ENCODE peak calls at places on chromosomes 11 and 22, in seven cellular contexts. Z is lower leg skin, X is tibial nerve, B is A549, R is thyroid gland, F is transverse colon, D is NB4. Y is an unnamed sample.
A peak's percentile ranks its signal among the peaks of the same experiment; 100 is the strongest.

GRCh38 chr11:67352546-67353316 is 615 bp downstream of the POLD4 start:
- DNase-seq in Z (no peak), X (no peak), B (no peak), R (peak; percentile 64), F (peak; percentile 72), D (peak; percentile 83), Y (peak; percentile 79)

GRCh38 chr22:46432164-46433068 is 96.9 kb downstream of the TRMU start:
- DNase-seq in Z (no peak), X (no peak), B (no peak), R (peak; percentile 77), F (peak; percentile 54), D (no peak), Y (no peak)

GRCh38 chr22:44326549-44326881 is 13.8 kb upstream of the SHISAL1 start:
- DNase-seq in Z (no peak), X (no peak), B (no peak), R (no peak), F (no peak), D (no peak), Y (no peak)

GRCh38 chr11:38865922-38866321 is 2267.9 kb upstream of the RAG2 start:
- DNase-seq in Z (no peak), X (no peak), B (no peak), R (no peak), F (no peak), D (no peak), Y (no peak)

GRCh38 chr11:792873-793272 is 3.0 kb upstream of the CEND1 start:
- DNase-seq in Z (no peak), X (no peak), B (no peak), R (no peak), F (no peak), D (no peak), Y (no peak)

GRCh38 chr11:75422248-75423231 is 10.5 kb downstream of the KLHL35 start:
- DNase-seq in Z (no peak), X (no peak), B (peak; percentile 70), R (no peak), F (peak; percentile 34), D (no peak), Y (no peak)

GRCh38 chr11:94504689-94505293 is 7.5 kb upstream of the C11orf97 start:
- DNase-seq in Z (no peak), X (peak; percentile 26), B (peak; percentile 17), R (no peak), F (no peak), D (peak; percentile 75), Y (no peak)

GRCh38 chr11:70205049-70205725 is 2.1 kb downstream of the FADD start:
- DNase-seq in Z (no peak), X (no peak), B (no peak), R (no peak), F (no peak), D (no peak), Y (no peak)

GRCh38 chr11:93984205-93984586 is 37.0 kb upstream of the HEPHL1 start:
- DNase-seq in Z (no peak), X (no peak), B (no peak), R (no peak), F (no peak), D (no peak), Y (no peak)

GRCh38 chr11:119491753-119492455 is 68.9 kb upstream of the THY1 start:
- DNase-seq in Z (no peak), X (no peak), B (no peak), R (no peak), F (no peak), D (no peak), Y (no peak)

GRCh38 chr22:29581799-29582198 is 886 bp upstream of the NIPSNAP1 start:
- DNase-seq in Z (no peak), X (no peak), B (no peak), R (peak; percentile 16), F (peak; percentile 71), D (no peak), Y (no peak)

GRCh38 chr11:12088047-12088481 is 22.3 kb upstream of the MICAL2 start:
- DNase-seq in Z (peak; percentile 89), X (no peak), B (no peak), R (no peak), F (peak; percentile 61), D (peak; percentile 22), Y (peak; percentile 68)

GRCh38 chr22:37808294-37808657 is 542 bp downstream of the GCAT start:
- DNase-seq in Z (no peak), X (no peak), B (no peak), R (peak; percentile 36), F (no peak), D (peak; percentile 46), Y (no peak)

GRCh38 chr22:37806409-37807338 is 1.1 kb upstream of the GCAT start:
- DNase-seq in Z (no peak), X (no peak), B (no peak), R (peak; percentile 61), F (no peak), D (peak; percentile 41), Y (no peak)

GRCh38 chr22:37809672-37810333 is 2.1 kb downstream of the GCAT start:
- DNase-seq in Z (no peak), X (no peak), B (no peak), R (no peak), F (no peak), D (no peak), Y (no peak)

GRCh38 chr22:37805878-37806277 is 1.9 kb upstream of the GCAT start:
- DNase-seq in Z (no peak), X (no peak), B (no peak), R (no peak), F (no peak), D (no peak), Y (no peak)

DNA sequence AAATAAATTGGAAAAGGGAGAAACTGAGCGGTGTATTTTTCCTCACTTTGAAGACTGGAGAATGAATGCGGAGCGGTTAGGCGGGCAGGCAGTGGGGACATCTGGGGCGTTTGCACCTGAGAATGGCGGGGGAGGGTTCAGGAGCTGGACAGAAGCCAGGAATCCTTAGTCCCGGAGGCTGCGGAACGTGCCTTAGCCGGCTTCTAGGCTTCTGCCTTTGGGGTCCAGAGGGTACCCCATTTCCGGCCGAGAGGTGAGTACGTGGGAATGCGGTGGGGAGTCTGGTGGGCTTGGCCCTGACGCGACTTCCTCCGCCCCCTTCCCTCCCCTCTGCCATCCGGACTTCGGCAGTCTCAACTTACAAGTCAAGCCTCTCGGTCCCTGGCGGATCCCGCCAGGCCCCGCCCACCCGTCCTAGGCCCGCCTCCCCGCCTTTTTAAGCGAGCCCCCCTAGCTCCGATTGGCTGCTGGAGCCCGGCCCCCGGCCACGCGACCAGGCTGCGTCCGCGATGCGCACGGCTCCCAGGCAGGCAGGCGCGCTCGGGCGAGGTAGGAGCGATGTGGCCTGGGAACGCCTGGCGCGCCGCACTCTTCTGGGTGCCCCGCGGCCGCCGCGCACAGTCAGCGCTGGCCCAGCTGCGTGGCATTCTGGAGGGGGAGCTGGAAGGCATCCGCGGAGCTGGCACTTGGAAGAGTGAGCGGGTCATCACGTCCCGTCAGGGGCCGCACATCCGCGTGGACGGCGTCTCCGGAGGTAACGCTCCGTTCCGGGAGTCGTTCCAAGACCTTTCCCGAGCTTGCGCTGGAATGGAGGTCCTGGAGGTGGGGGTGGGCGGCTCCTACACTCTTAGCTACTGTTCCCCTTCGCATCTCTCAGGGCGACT is at the start of gene GCAT:
- DNase-seq in Z (peak; percentile 99), X (peak; percentile 92), B (peak; percentile 91), R (peak; percentile 98), F (peak; percentile 96), D (peak; percentile 97), Y (peak; percentile 97)
- TF ChIP-seq POLR2A in Z (no peak), X (peak; percentile 84), B (peak; percentile 28), R (peak; percentile 93), F (peak; percentile 77), D (peak; percentile 62), Y (no peak)

DNA sequence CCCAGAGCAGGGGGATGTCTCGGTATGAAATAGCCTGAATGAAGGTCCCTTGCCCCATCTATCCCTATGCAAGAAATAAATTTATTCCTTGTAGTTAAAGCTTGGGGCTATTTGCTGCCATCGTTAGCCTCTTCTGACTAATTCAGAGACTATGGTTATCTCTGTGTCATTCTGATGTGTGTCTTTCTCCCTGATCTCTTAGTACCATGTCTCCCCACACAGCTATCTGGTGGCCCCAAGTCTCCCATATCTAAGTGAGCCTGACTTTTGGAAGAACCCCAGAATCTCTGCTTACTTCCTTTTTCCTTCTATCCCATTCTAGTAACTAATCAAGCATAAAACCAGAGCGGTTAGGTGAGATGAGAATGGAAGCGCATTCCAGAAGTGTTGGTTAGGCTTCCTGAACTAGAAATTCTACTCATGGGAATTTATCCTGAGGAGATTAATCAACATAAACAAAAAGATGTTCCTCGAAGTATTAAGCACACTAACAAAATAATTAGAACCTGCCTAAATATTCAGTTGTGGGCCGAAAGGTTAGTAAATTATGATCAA is 71.4 kb upstream of the BMAL1 start:
- DNase-seq in Z (no peak), X (no peak), B (no peak), R (no peak), F (no peak), D (no peak), Y (no peak)
- TF ChIP-seq POLR2A in Z (no peak), X (no peak), B (no peak), R (no peak), F (no peak), D (no peak), Y (no peak)

GRCh38 chr22:50115693-50116092 is 25.9 kb downstream of the MOV10L1 start:
- DNase-seq in Z (peak; percentile 85), X (no peak), B (no peak), R (peak; percentile 48), F (no peak), D (no peak), Y (no peak)

GRCh38 chr22:50117168-50117762 is 27.5 kb downstream of the MOV10L1 start:
- DNase-seq in Z (peak; percentile 63), X (no peak), B (no peak), R (no peak), F (no peak), D (no peak), Y (no peak)

GRCh38 chr22:50111056-50111455 is 21.2 kb downstream of the MOV10L1 start:
- DNase-seq in Z (no peak), X (no peak), B (no peak), R (no peak), F (no peak), D (peak; percentile 17), Y (no peak)

GRCh38 chr22:50112151-50113118 is 22.6 kb downstream of the MOV10L1 start:
- DNase-seq in Z (peak; percentile 81), X (no peak), B (no peak), R (no peak), F (no peak), D (peak; percentile 84), Y (peak; percentile 46)

DNA sequence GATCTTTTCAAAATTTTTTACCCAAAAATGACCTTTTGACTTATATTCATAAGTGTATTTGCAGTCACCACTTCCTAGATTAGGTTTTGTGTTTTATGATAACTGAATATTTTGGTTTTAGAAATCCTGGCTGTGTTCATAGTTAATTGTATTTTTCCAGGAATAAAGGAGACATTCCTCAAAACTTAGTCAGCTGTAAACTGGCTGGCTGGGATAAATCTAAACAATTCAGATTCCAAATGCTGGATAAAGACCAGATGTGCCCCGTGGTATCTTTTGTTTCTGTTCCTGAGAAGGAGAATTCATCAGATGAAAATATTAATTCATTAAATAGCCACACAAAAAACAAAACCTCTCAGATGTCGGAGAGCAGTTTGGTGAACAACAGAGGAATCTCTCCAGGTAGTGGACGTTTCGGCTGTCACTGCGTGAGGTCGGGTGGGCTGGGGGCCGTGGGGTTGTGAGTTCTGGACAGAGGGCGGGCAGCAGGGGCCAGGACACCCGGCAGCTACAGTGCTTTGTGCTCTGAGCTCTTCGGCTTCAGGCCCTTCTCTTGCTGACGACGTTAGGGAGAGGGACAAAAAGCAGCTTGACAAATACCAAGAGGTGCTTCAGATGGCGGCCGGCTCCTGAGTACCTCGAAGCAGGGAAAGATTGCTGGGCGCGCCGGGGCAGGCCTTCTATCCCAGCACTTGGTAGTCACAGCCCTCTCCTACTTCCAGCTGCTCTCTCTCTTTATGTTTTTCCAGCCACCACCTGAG is 24.6 kb downstream of the MOV10L1 start:
- DNase-seq in Z (peak; percentile 83), X (no peak), B (no peak), R (peak; percentile 61), F (no peak), D (no peak), Y (no peak)
- TF ChIP-seq POLR2A in Z (no peak), X (no peak), B (no peak), R (no peak), F (no peak), D (no peak), Y (no peak)

GRCh38 chr11:45918331-45918941 is 759 bp upstream of the PEX16 start:
- DNase-seq in Z (peak; percentile 97), X (peak; percentile 79), B (peak; percentile 91), R (peak; percentile 79), F (peak; percentile 90), D (peak; percentile 80), Y (peak; percentile 88)
- TF ChIP-seq POLR2A in Z (no peak), X (peak; percentile 54), B (peak; percentile 59), R (peak; percentile 67), F (peak; percentile 59), D (peak; percentile 63), Y (no peak)